ENCODE peak calls at places on chromosomes 4 and X, in seven cellular contexts. U is IMR-90, N is mesendoderm, D is right atrium auricular region, Z is lung, V is sigmoid colon, B is GM23248. J is an unnamed sample. For H3K36me3, the result is how much of the 10 kb centered on the place peaks cover.

GRCh38 chr4:47442980-47443379 is 20.5 kb downstream of the COMMD8 start:
- DNase-seq in U (no peak), Z (no peak), B (no peak), D (no peak), N (no peak), V (no peak), J (no peak)

GRCh38 chr4:24471623-24472510 is 112.5 kb downstream of the DHX15 start:
- DNase-seq in N (peak), D (no peak), U (no peak), V (peak), Z (no peak), B (peak), J (peak)

GRCh38 chr4:95304898-95305297 is 243.9 kb downstream of the UNC5C start:
- DNase-seq in V (no peak), B (no peak), Z (peak), N (peak), U (peak), D (no peak), J (no peak)

GRCh38 chrX:42577936-42578335 is 200.0 kb downstream of the PPP1R2C start:
- DNase-seq in D (no peak), U (no peak), V (no peak), Z (no peak), N (no peak), B (no peak), J (no peak)

GRCh38 chrX:47514553-47515235 is 31.7 kb upstream of the ZNF41 start:
- DNase-seq in Z (no peak), B (peak), D (no peak), U (peak), V (no peak), N (no peak), J (no peak)

GRCh38 chr4:186666750-186667149 is 56.9 kb downstream of the FAT1 start:
- DNase-seq in B (no peak), D (no peak), Z (no peak), V (no peak), U (no peak), N (no peak), J (no peak)

GRCh38 chr4:156779046-156779445 is 192.6 kb downstream of the PDGFC start:
- DNase-seq in V (no peak), Z (no peak), N (no peak), D (no peak), B (peak), U (peak), J (no peak)

GRCh38 chr4:141548791-141549190 is 87.6 kb upstream of the IL15 start:
- DNase-seq in D (no peak), U (peak), Z (no peak), B (peak), V (no peak), N (no peak), J (no peak)

GRCh38 chr4:102390438-102390837 is 45.2 kb upstream of the SLC39A8 start:
- DNase-seq in V (no peak), Z (no peak), U (no peak), D (no peak), B (peak), N (no peak), J (no peak)

GRCh38 chrX:101080326-101080725 is 1.6 kb downstream of the TMEM35A start:
- DNase-seq in N (no peak), V (no peak), B (no peak), D (no peak), U (no peak), Z (no peak), J (no peak)

GRCh38 chr4:100189820-100190642 is at the start of gene DDIT4L:
- DNase-seq in N (peak), V (peak), B (peak), Z (peak), D (peak), U (peak), J (peak)

GRCh38 chr4:53885668-53886067 is 178.7 kb downstream of the CHIC2 start:
- DNase-seq in N (no peak), D (peak), U (no peak), B (no peak), V (no peak), Z (no peak), J (no peak)

GRCh38 chr4:83011779-83012630 is 1.4 kb upstream of the LIN54 start:
- DNase-seq in U (peak), V (peak), Z (peak), N (peak), D (peak), B (peak), J (no peak)

GRCh38 chr4:6589444-6589843 is 14.5 kb downstream of the MAN2B2 start:
- DNase-seq in D (no peak), V (no peak), Z (no peak), N (no peak), B (no peak), U (no peak), J (no peak)
- H3K36me3 ChIP-seq in D (under half), V (under half), Z (under half), N (under half), B (under half), U (under half), J (under half)

DNA sequence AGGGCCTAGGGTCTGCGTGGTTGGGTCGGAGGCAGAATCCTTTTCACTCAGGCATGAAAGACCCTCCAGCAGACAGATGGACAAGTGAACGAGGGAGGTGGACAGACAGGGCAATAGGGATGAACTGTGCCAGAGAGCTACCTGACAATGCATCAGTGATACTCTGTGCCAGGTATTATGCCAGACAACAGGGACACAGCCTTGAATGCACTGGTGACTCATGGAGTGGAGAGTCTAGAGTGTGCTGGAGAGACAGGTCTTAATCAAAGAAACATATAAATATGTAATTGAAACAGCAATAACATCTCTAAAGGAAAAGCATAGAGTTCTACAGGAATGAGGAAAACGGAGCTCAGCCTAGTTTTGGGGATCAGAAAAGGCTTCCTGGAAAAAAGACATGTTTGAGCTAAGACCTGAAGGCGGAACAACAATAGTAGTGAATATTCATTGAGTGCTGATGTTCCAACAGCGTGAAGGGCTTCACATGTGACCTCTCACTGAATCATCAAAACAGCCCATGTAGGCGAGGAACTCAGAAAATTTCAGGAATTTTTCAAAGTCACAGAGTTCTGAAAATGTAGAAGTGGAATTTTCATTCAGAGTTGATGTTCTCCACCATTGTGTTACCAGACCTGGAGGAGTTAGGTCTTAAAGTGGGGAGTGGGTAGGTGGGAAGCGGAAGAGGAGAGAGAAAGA is 20.0 kb upstream of the FGFBP2 start:
- DNase-seq in N (peak), D (no peak), V (no peak), U (peak), Z (no peak), B (peak), J (no peak)
- H3K36me3 ChIP-seq in N (under half), D (under half), V (under half), U (under half), Z (under half), B (under half), J (under half)

GRCh38 chr4:128846063-128846462 is 36.6 kb downstream of the JADE1 start:
- DNase-seq in U (no peak), N (no peak), V (no peak), D (no peak), B (no peak), Z (no peak), J (no peak)

GRCh38 chr4:128850252-128850651 is 40.8 kb downstream of the JADE1 start:
- DNase-seq in Z (no peak), N (no peak), B (no peak), U (no peak), V (no peak), D (no peak), J (no peak)

GRCh38 chr4:128848461-128848860 is 39.0 kb downstream of the JADE1 start:
- DNase-seq in N (no peak), D (no peak), U (no peak), B (no peak), Z (no peak), V (no peak), J (no peak)

GRCh38 chr4:128844931-128845330 is 35.4 kb downstream of the JADE1 start:
- DNase-seq in B (no peak), D (no peak), V (no peak), N (no peak), Z (no peak), U (no peak), J (no peak)

DNA sequence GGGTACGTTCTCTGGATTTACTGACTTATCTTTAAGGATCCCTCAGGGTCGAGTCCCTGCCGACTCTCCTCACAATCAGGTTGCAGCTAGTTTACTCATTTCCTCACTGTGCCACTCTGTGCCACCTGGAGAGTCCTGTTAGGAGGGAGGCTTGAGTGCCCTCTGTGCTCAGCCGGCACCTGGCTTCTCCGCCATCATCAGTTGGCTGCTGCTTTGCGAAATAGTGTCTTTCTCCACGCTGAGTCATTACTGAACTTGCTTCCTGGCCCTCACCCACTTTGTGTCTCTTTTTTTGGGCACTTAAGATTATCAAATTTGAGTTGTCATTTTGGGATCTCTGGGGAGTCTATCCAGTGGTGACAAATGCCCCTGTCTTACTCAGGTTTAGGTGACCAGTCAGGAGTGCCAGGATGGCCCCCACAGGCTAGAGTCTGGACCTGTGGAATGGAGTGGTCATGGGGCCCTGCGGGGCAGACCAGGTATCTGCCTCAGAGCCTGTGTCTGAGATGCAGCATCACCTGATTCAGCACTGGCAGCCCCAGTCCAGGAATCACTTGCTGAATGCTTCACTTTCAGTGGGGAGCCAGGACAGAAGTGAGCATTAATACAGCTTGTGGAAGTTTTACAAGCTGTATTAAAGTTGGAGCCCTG is 37.7 kb downstream of the JADE1 start:
- DNase-seq in N (no peak), D (no peak), Z (no peak), V (no peak), U (peak), B (peak), J (no peak)
- H3K36me3 ChIP-seq in N (under half), D (half or more), Z (under half), V (half or more), U (half or more), B (half or more), J (half or more)

DNA sequence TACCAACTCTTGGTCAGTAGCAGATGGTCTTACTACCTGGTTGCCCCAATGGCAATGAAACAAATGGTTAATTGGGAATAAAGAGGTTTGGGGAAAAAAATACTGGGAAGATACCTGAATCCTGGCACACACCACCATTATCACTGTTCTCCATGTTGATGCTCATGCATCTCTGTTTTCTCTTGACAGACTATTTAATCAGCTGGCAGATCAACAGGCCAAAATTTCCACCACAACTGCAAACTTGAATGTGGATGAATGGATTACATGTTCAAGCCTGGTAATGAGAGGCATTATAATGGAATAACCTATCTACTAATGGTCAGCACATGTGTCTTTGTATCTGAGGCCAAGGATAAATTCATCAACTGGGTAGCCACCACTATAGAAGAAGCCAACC is 45.7 kb downstream of the ZNF721 start:
- DNase-seq in D (no peak), B (no peak), N (no peak), V (no peak), Z (no peak), U (no peak), J (no peak)
- H3K36me3 ChIP-seq in D (half or more), B (half or more), N (under half), V (under half), Z (under half), U (under half), J (under half)

DNA sequence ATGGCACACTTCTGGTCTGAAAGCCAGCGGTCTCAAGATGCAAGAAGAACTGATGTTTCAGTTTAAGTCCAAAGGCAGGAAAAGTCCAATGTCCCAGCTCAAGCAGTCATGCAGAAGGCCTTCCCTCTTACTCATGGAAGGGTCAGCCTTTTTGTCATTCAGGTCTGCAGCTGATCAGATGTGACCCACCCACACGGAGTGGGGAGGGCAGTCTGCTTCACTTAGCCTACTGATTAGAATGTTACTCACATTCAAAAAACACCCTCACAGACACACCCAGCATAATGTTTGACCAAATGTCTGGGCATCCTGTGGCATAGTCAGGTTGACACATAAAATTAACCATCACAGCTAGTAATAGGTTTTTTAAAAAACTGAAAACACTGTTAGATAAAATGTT is 6.6 kb downstream of the HCCS start:
- DNase-seq in U (no peak), B (peak), V (no peak), Z (no peak), N (no peak), D (no peak), J (no peak)
- H3K36me3 ChIP-seq in U (under half), B (under half), V (under half), Z (under half), N (under half), D (half or more), J (half or more)

DNA sequence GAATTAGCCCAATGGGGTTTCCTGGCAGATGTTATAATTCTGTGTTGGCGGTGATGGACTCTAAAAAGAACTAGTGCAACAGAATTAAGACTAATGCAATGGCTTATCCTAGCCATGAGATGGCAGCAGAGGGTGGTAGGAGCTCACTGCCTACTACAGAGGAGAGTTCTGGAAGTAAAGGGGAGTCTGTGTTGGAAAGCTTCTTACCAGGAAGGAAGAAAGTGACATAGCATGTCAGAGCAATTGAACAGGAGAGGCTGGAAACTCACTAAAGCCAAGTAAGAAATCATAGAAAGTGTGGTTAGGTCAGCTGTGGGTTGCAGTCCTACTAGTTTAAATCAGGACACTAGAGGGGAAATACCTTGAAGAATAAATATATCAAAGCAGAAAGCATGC is 6.3 kb upstream of the TRPC5OS start:
- DNase-seq in N (peak), D (no peak), Z (peak), V (no peak), B (peak), U (peak), J (peak)
- H3K36me3 ChIP-seq in N (under half), D (under half), Z (under half), V (under half), B (under half), U (under half), J (under half)

DNA sequence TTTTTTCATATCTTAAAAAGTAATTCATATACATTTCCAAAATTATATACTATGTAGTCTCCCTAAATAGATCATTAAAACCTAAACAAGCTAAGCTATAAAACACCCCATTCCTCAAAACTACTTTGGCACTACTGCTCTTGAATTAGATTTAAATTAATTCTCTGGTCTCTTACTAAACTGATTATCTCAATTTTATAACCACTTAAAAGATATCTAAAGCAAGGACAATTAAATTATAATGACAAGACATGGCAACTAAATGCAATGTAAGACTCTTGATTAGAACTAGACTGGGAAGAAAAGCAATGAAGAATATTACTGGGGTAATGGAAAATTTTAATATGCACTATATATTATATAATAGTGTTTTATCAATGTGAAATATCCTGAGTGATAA is 27.9 kb downstream of the TMEM184C start:
- DNase-seq in Z (no peak), B (no peak), N (no peak), D (no peak), U (no peak), V (no peak), J (no peak)
- H3K36me3 ChIP-seq in Z (under half), B (under half), N (under half), D (under half), U (under half), V (under half), J (under half)

DNA sequence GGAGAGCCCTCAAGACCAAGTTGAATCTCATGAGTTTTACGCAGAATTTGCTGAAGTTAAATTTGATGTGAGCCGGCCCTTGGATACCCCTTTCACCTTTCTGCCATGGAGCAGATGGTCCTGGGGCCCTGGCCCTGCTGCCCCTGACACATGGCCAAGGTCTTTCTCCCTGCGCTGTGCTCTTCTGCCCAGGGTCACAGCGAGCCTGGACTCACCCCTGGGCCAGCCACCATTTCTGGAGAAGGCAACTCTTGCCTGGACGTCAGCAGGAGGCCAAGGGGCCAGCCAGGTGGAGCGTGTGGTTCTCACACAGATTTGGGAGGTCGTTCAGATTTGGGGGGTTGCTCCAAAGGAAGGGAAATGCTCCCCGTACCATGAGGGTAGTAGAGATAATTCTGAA is 30.0 kb downstream of the PCGF3 start:
- DNase-seq in B (no peak), V (no peak), D (no peak), Z (no peak), U (no peak), N (no peak), J (no peak)
- H3K36me3 ChIP-seq in B (under half), V (half or more), D (half or more), Z (half or more), U (half or more), N (under half), J (under half)

GRCh38 chr4:1831331-1831730 is 24.6 kb downstream of the LETM1 start:
- DNase-seq in N (no peak), B (no peak), Z (no peak), U (no peak), V (no peak), D (no peak), J (no peak)

GRCh38 chr4:1833307-1834046 is 22.5 kb downstream of the LETM1 start:
- DNase-seq in N (no peak), Z (no peak), D (no peak), U (no peak), B (no peak), V (no peak), J (no peak)

GRCh38 chr4:1832690-1833089 is 23.3 kb downstream of the LETM1 start:
- DNase-seq in Z (no peak), N (no peak), B (no peak), V (no peak), D (no peak), U (no peak), J (no peak)

GRCh38 chr4:1830234-1830633 is 25.7 kb downstream of the LETM1 start:
- DNase-seq in N (no peak), D (no peak), B (no peak), Z (no peak), V (no peak), U (no peak), J (no peak)

DNA sequence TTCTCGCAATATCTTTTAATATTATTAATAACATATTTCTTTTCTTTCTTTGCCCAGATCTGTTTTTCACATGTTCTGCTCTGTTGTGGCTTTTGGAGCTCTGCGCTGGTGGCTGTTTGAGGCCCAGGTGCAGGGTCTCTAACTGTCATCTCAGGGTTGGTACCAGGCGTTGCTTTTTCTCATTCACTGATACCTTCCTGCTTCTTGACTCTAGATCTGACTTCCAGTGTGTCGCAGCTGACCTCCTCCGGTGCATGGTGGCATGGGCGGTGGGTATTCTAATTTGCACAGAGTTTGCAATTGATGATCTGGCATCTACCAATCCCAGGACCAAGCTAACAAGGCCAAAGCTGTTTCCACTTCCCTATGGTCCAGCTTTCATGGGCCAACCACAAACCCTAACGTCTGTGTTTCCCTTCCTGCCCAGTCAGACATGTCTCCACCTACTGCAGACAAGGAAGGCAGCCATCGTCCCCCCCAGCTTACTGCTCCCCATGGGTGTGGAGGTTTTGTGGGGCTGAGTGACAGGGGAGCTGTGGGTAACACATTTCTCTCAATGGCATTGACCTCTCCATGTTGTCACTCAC is 25.2 kb downstream of the LETM1 start:
- DNase-seq in V (no peak), D (no peak), U (no peak), Z (no peak), N (no peak), B (no peak), J (no peak)
- H3K36me3 ChIP-seq in V (under half), D (half or more), U (half or more), Z (half or more), N (under half), B (under half), J (half or more)

J was measured in SK-N-SH.